ENCODE peak calls at places on chromosome 6, in four cellular contexts. B is cardiac fibroblast, D is esophagus squamous epithelium, M is fibroblast of mammary gland. C is an unnamed sample.

GRCh38 chr6:18405477-18406293 is 18.5 kb downstream of the RNF144B start:
- DNase-seq in B (peak; percentile 32), D (no peak), M (peak; percentile 95), C (peak; percentile 96)

GRCh38 chr6:28657756-28658465 is 132.2 kb downstream of the GPX5 start:
- DNase-seq in M (peak; percentile 68), D (no peak), B (peak; percentile 73), C (peak; percentile 33)

GRCh38 chr6:131177996-131178395 is 42.7 kb downstream of the AKAP7 start:
- DNase-seq in D (no peak), M (no peak), B (no peak), C (no peak)

GRCh38 chr6:52306972-52307849 is 22.7 kb upstream of the MCM3 start:
- DNase-seq in D (no peak), M (no peak), B (no peak), C (no peak)

GRCh38 chr6:43702522-43703440 is 15.2 kb upstream of the MRPS18A start:
- DNase-seq in M (peak; percentile 96), B (peak; percentile 98), D (no peak), C (peak; percentile 71)

GRCh38 chr6:122770835-122771601 is 8.5 kb upstream of the FABP7 start:
- DNase-seq in D (no peak), B (no peak), M (peak; percentile 17), C (no peak)

GRCh38 chr6:111799576-111800467 is 73.4 kb downstream of the FYN start:
- DNase-seq in M (no peak), D (no peak), B (no peak), C (no peak)

GRCh38 chr6:155378724-155379123 is 64.4 kb upstream of the TFB1M start:
- DNase-seq in D (no peak), B (no peak), M (no peak), C (no peak)

GRCh38 chr6:75044846-75045245 is 161.0 kb downstream of the COL12A1 start:
- DNase-seq in B (no peak), D (no peak), M (no peak), C (peak; percentile 14)

GRCh38 chr6:140079328-140079727 is 704.9 kb upstream of the CITED2 start:
- DNase-seq in B (peak; percentile 97), D (no peak), M (peak; percentile 39), C (peak; percentile 84)

GRCh38 chr6:85556992-85557668 is 36.5 kb downstream of the SNX14 start:
- DNase-seq in B (no peak), M (no peak), D (no peak), C (no peak)

GRCh38 chr6:7532232-7532631 is 9.2 kb upstream of the DSP start:
- DNase-seq in D (no peak), B (no peak), M (no peak), C (no peak)

GRCh38 chr6:52790841-52791240 is 12.8 kb downstream of the GSTA1 start:
- DNase-seq in M (no peak), D (no peak), B (no peak), C (no peak)

GRCh38 chr6:132491303-132491702 is 21.6 kb downstream of the STX7 start:
- DNase-seq in D (no peak), M (peak; percentile 90), B (peak; percentile 58), C (peak; percentile 43)

GRCh38 chr6:117448011-117448410 is 22.3 kb upstream of the ROS1 start:
- DNase-seq in B (no peak), M (no peak), D (no peak), C (peak; percentile 50)

GRCh38 chr6:37576336-37576737 is 76.6 kb upstream of the CCDC167 start:
- DNase-seq in M (peak; percentile 75), D (no peak), B (no peak), C (peak; percentile 76)

GRCh38 chr6:24752917-24753486 is 21.7 kb upstream of the GMNN start:
- DNase-seq in B (peak; percentile 25), D (no peak), M (no peak), C (no peak)

GRCh38 chr6:167841981-167842380 is 15.3 kb downstream of the AFDN start:
- DNase-seq in B (no peak), D (no peak), M (no peak), C (no peak)

GRCh38 chr6:170180671-170181337 is 110.1 kb downstream of the DLL1 start:
- DNase-seq in B (no peak), M (no peak), D (no peak), C (no peak)

GRCh38 chr6:123747515-123747914 is 56.1 kb upstream of the NKAIN2 start:
- DNase-seq in D (no peak), B (no peak), M (no peak), C (no peak)

GRCh38 chr6:149264629-149265028 is 52.9 kb upstream of the TAB2 start:
- DNase-seq in B (no peak), M (no peak), D (no peak), C (no peak)

GRCh38 chr6:3385660-3386151 is 71.1 kb downstream of the SLC22A23 start:
- DNase-seq in D (no peak), B (peak; percentile 42), M (peak; percentile 41), C (peak; percentile 15)

GRCh38 chr6:82365011-82365751 is 1.6 kb downstream of the TPBG start:
- DNase-seq in D (no peak), M (no peak), B (peak; percentile 44), C (peak; percentile 47)
- H3K4me3 ChIP-seq in D (peak overlapping the region; percentile 74), M (peak overlapping the region; percentile 79), B (peak overlapping the region; percentile 82), C (peak overlapping the region; percentile 83)

GRCh38 chr6:69907981-69908498 is 41.7 kb downstream of the COL19A1 start:
- DNase-seq in M (peak; percentile 12), D (no peak), B (peak; percentile 13), C (peak; percentile 10)
- H3K4me3 ChIP-seq in M (no peak overlapping the region), D (no peak overlapping the region), B (no peak overlapping the region), C (no peak overlapping the region)

DNA sequence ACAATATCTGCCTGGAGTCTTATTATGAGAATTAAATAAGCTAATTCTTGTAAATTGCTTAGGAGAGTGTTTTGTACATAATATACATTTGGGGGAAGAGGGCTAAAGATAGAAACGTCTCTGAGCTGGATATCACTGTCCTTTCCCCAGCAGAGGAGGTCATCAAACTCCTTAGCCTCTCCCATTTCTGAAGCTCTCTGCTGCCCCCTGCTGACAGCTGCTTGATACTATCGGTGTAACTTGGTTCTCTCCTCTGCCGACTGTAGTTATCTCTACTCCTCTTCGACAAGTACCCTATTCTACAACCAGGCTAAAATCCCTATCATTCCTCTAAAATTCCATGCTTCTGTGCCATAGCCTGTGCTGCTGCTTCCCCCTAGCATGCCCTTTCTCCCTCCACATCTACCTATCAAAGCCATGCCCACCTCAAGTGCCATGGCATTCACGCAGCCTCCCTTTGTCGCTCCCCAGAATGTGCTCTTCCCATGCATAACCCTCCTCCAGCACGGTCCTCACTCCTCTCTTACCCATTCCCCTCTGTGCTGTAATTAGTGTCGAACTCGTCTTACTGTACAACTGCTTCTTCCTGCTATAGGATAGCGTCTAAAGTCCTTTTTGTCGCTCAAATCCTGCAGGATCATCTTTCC is 101.2 kb downstream of the EPM2A start:
- DNase-seq in M (peak; percentile 83), B (peak; percentile 88), D (no peak), C (peak; percentile 39)
- H3K4me3 ChIP-seq in M (no peak overlapping the region), B (no peak overlapping the region), D (no peak overlapping the region), C (no peak overlapping the region)

DNA sequence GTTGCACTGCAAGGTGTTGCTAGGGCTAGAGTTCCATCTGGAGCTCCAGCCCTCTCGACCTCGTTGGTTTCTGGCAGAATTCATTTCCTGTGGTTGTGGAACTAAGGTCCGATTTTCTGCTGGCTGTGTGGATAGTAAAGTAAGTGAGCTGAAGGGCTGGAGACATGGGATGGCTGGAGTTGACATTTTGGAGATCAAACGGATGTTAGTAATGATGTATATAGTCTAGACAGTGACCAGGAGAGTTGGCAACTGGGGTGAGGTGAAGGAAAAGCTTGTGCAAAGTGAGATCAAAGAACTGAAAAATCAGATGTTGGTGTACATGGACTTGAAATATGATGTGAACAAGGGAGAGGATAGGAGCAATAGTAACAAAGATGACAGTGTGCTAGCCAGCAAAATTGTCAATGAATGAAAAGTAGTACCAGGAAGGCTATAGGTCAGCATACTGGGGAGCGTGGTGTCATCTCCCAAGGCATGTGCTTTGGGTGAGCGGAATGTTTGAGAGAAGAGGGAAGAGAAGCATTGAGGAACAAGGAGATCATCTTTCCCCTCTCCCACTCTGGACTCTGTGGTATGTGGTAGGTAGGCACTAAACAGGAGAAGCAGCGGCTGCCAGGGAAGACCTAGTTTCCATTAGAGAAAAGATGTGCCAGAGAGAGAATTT is 7.8 kb downstream of the QRSL1 start:
- DNase-seq in D (no peak), B (no peak), M (no peak), C (no peak)
- H3K4me3 ChIP-seq in D (no peak overlapping the region), B (no peak overlapping the region), M (no peak overlapping the region), C (no peak overlapping the region)

GRCh38 chr6:1388081-1388926 is 1.1 kb upstream of the FOXF2 start:
- DNase-seq in B (no peak), D (no peak), M (no peak), C (no peak)
- H3K4me3 ChIP-seq in B (no peak overlapping the region), D (peak overlapping the region; percentile 48), M (peak overlapping the region; percentile 47), C (no peak overlapping the region)

GRCh38 chr6:35769211-35769610 is 7.2 kb upstream of the CLPSL2 start:
- DNase-seq in M (no peak), B (no peak), D (no peak), C (no peak)

GRCh38 chr6:35759401-35759800 is 17.0 kb upstream of the CLPSL2 start:
- DNase-seq in M (no peak), D (no peak), B (no peak), C (no peak)

GRCh38 chr6:35765739-35766138 is 10.7 kb upstream of the CLPSL2 start:
- DNase-seq in B (no peak), D (no peak), M (no peak), C (no peak)

DNA sequence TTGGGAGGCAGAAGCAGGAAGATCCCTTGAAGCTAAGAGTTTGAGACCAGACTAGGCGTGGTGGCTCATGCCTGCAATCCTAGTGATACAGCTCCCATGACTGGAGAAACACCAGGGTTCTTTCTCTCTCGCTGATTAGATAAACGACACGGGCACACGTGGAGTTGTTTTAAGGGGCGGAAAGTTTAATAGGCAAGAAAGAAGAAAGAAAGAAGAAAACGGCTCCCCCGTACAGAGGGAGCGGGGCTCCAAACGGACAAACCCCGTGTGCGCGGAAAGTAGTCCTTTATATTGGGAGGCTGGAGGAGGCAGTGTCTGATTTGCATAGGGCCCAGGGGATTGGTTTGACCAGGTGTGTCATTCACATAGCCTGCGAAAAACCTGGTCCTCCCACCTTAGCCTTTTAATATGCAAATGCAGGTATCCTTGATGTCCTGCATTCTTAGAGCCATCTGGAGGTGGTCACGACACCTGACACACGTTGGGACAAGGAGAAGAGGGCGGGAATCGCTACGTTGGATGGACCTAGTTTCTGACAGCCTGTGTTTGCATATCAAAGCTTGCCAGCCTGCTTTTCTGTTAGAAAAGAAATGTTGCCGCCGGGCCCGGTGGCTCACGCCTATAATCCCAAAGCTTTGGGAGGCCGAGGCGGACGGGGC is 12.0 kb upstream of the CLPSL2 start:
- DNase-seq in B (no peak), M (no peak), D (no peak), C (no peak)
- H3K4me3 ChIP-seq in B (no peak overlapping the region), M (no peak overlapping the region), D (no peak overlapping the region), C (no peak overlapping the region)

GRCh38 chr6:73041051-73041450 is 184.2 kb downstream of the KHDC1L start:
- DNase-seq in M (no peak), D (no peak), B (no peak), C (no peak)
- H3K4me3 ChIP-seq in M (no peak overlapping the region), D (no peak overlapping the region), B (no peak overlapping the region), C (no peak overlapping the region)